ENCODE peak calls at places on chromosomes 2 and 18, in four cellular contexts. A, S, P and I are unnamed samples.

GRCh38 chr2:188676012-188676405 is 298.2 kb upstream of the COL3A1 start:
- DNase-seq in A (no peak), S (no peak), P (no peak), I (no peak)

GRCh38 chr2:168247341-168248305 is at the start of gene STK39:
- DNase-seq in S (peak; percentile 41), P (peak; percentile 81), A (peak; percentile 83), I (peak; percentile 84)

GRCh38 chr2:8515390-8515761 is 166.5 kb upstream of the ID2 start:
- DNase-seq in A (no peak), S (no peak), P (no peak), I (no peak)

GRCh38 chr2:224038049-224038829 is 847 bp downstream of the SERPINE2 start:
- DNase-seq in A (peak; percentile 54), P (peak; percentile 28), S (no peak), I (no peak)

GRCh38 chr2:165920748-165921147 is 32.8 kb downstream of the TTC21B start:
- DNase-seq in A (no peak), S (no peak), P (no peak), I (no peak)

GRCh38 chr2:183371545-183371944 is 247.3 kb downstream of the NUP35 start:
- DNase-seq in P (no peak), S (no peak), A (no peak), I (no peak)

GRCh38 chr2:220949476-220949875 is 622.6 kb downstream of the EPHA4 start:
- DNase-seq in P (no peak), S (no peak), A (no peak), I (no peak)

GRCh38 chr2:219706823-219707281 is 79.4 kb downstream of the SLC4A3 start:
- DNase-seq in A (peak; percentile 87), P (peak; percentile 30), S (no peak), I (no peak)

GRCh38 chr18:45664824-45665763 is 49.8 kb downstream of the SLC14A2 start:
- DNase-seq in S (peak; percentile 85), A (peak; percentile 30), P (peak; percentile 52), I (no peak)

GRCh38 chr18:34493566-34494358 is 216.3 kb upstream of the DTNA start:
- DNase-seq in A (peak; percentile 16), S (no peak), P (peak; percentile 60), I (peak; percentile 52)

GRCh38 chr2:189940913-189941312 is 121.6 kb downstream of the MSTN start:
- DNase-seq in A (no peak), S (no peak), P (no peak), I (no peak)

GRCh38 chr2:12183032-12183431 is 436.6 kb downstream of the LPIN1 start:
- DNase-seq in A (no peak), S (no peak), P (no peak), I (no peak)

GRCh38 chr2:26712486-26713465 is 20.3 kb downstream of the KCNK3 start:
- DNase-seq in S (no peak), P (peak; percentile 57), A (no peak), I (peak; percentile 85)

GRCh38 chr18:69490813-69491212 is 90.1 kb downstream of the DOK6 start:
- DNase-seq in P (no peak), A (peak; percentile 47), S (no peak), I (no peak)

GRCh38 chr2:215059724-215060123 is 78.7 kb downstream of the ABCA12 start:
- DNase-seq in S (no peak), A (no peak), P (no peak), I (no peak)

GRCh38 chr2:101608411-101609317 is 88.8 kb upstream of the MAP4K4 start:
- DNase-seq in A (peak; percentile 16), P (no peak), S (no peak), I (no peak)

GRCh38 chr2:39871291-39871761 is 92.3 kb upstream of the THUMPD2 start:
- DNase-seq in A (peak; percentile 96), P (no peak), S (no peak), I (no peak)

GRCh38 chr2:226984461-226985226 is 148.8 kb downstream of the RHBDD1 start:
- DNase-seq in A (no peak), S (no peak), P (no peak), I (no peak)

GRCh38 chr2:231685349-231686191 is 22.8 kb upstream of the PTMA start:
- DNase-seq in P (no peak), S (no peak), A (no peak), I (no peak)

GRCh38 chr2:44186800-44187199 is 18.1 kb downstream of the PPM1B start:
- DNase-seq in S (no peak), P (no peak), A (no peak), I (no peak)

GRCh38 chr18:31497711-31498449 is at the start of gene DSG2:
- DNase-seq in P (peak; percentile 78), S (no peak), A (peak; percentile 64), I (peak; percentile 67)

GRCh38 chr2:159290289-159290907 is 3.9 kb upstream of the WDSUB1 start:
- DNase-seq in S (peak; percentile 59), A (peak; percentile 55), P (no peak), I (no peak)

DNA sequence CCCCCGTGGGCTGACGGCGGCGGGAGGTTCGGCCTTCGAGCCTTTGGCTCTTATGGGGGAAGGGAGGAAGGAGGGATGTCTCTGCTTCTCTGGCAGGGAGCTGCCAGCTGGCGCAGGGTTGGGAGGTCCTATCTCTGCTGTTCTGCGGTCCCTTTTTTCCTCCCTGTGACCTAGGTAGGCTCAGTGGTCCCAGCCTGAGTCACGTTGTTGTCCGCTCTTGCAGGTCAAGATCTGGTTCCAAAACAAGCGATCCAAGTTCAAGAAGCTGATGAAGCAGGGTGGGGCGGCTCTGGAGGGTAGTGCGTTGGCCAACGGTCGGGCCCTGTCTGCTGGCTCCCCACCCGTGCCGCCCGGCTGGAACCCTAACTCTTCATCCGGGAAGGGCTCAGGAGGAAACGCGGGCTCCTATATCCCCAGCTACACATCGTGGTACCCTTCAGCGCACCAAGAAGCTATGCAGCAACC is 2.5 kb downstream of the DLX1 start:
- DNase-seq in S (no peak), P (no peak), A (no peak), I (no peak)
- H3K4me3 ChIP-seq in S (peak overlapping the region; percentile 2), P (no peak overlapping the region), A (no peak overlapping the region), I (no peak overlapping the region)

GRCh38 chr2:128108166-128108565 is 17.2 kb downstream of the UGGT1 start:
- DNase-seq in P (no peak), S (no peak), A (no peak), I (no peak)

GRCh38 chr2:128105072-128105471 is 14.1 kb downstream of the UGGT1 start:
- DNase-seq in A (no peak), P (no peak), S (no peak), I (no peak)

DNA sequence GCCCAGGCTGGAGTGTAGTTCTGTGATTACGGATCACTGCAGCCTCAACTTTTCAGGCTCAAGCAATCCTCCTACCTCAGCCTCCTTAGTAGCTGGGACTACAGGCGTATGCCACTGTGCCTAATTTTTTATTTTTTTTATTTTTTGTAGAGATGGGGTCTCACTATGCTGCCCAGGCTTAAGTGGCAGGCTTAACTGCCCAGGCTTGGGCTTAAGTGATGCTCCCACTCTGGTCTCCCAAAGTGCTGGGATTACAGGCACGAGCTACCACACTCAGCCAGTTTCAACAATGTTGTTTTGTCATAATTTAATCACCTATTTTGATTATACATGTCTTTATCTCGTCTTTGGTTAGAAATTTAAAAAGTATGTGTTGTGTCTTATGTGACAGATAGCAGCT is 18.2 kb downstream of the UGGT1 start:
- DNase-seq in A (no peak), S (no peak), P (no peak), I (no peak)
- H3K36me3 ChIP-seq in A (peaks cover 41% of the 10 kb centered on the region), S (peaks cover under 1% of the 10 kb centered on the region), P (peaks cover 90% of the 10 kb centered on the region), I (peaks cover 60% of the 10 kb centered on the region)

GRCh38 chr2:34731274-34731673 is 1132.2 kb upstream of the FAM98A start:
- DNase-seq in P (no peak), S (no peak), A (no peak), I (no peak)
- H3K4me3 ChIP-seq in P (no peak overlapping the region), S (no peak overlapping the region), A (no peak overlapping the region), I (no peak overlapping the region)

GRCh38 chr2:218559021-218559420 is 9.1 kb downstream of the USP37 start:
- DNase-seq in A (no peak), S (no peak), P (no peak), I (no peak)
- H3K36me3 ChIP-seq in A (peaks cover 64% of the 10 kb centered on the region), S (no peaks in the 10 kb centered on the region), P (peaks cover 92% of the 10 kb centered on the region), I (peaks cover 9% of the 10 kb centered on the region)

DNA sequence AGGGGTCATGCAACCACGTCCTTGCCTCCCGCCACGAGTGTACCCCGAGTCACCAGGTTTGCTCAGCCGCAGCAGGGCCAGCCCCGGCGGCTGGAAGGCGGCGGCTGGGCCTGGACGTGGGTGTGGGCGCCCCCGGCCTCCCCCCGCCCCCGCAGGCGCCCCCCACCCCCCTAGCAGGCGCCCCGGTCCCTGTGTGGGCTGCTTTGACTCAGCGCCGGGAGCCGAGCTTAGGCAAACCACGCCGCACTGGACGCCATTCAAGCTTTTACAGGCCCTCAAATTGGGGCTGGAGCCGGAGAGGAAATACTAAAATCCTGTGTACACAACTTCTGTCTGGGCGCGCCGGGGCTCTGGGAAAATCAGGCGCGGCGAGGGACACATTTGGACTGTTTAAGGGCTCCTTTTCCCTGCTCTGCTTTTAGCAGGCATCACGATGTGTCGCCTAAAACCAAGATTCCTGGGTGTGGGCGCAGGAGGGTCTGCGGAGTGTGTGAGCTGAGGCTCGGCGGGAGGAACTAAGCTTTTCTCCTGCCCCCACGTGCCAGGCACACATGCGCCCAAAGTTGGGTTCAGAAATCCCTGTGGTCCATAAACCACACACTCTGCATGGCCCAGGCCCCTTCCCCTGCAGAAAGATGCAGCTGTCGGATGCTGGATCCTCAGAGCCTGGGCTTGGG is 57.5 kb downstream of the ATOH8 start:
- DNase-seq in P (peak; percentile 67), S (no peak), A (peak; percentile 89), I (no peak)
- H3K4me3 ChIP-seq in P (no peak overlapping the region), S (no peak overlapping the region), A (no peak overlapping the region), I (no peak overlapping the region)

GRCh38 chr18:57281519-57281918 is 70.8 kb upstream of the ST8SIA3 start:
- DNase-seq in A (no peak), S (no peak), P (no peak), I (no peak)

GRCh38 chr18:57287766-57288165 is 64.6 kb upstream of the ST8SIA3 start:
- DNase-seq in P (no peak), S (no peak), A (no peak), I (no peak)

GRCh38 chr18:57286949-57287348 is 65.4 kb upstream of the ST8SIA3 start:
- DNase-seq in A (no peak), P (no peak), S (no peak), I (no peak)
- H3K36me3 ChIP-seq in A (no peaks in the 10 kb centered on the region), P (no peaks in the 10 kb centered on the region), S (no peaks in the 10 kb centered on the region), I (no peaks in the 10 kb centered on the region)

DNA sequence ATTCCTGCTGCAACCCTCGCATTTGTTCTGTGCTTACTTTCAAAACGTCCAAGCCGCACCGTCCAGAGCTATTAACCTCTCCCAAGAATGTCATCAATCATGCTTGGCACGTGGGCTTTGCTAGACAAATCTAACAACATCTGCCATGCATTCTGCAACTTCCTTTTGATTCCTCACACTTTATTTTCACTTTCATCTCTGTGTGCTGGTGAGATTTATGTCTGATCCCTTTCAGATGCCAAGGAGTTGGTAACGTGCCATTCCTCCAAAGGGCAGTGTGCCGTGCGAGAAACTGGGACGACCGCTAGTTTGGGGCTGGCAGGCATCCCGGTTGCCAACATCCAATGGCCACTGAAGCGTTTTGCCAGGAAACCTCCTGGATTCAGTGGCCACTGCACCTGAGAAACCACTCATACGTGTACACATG is 230.0 kb upstream of the PARD3B start:
- DNase-seq in S (no peak), P (no peak), A (peak; percentile 63), I (peak; percentile 76)
- H3K4me3 ChIP-seq in S (no peak overlapping the region), P (no peak overlapping the region), A (peak overlapping the region; percentile 10), I (peak overlapping the region; percentile 10)